ENCODE peak calls at places on chromosomes 4 and X, in five cellular contexts. S, K, I, T and W are unnamed samples.

GRCh38 chrX:150903110-150903508 is 4.6 kb upstream of the CD99L2 start:
- DNase-seq in I (no peak), S (no peak), T (no peak), K (no peak), W (no peak)

GRCh38 chrX:140355922-140356321 is 148.9 kb downstream of the SOX3 start:
- DNase-seq in S (no peak), K (no peak), I (no peak), T (no peak), W (no peak)

GRCh38 chr4:5956285-5957021 is 61.8 kb downstream of the C4orf50 start:
- DNase-seq in T (peak; percentile 99), I (no peak), S (no peak), K (no peak), W (no peak)

GRCh38 chr4:52366625-52367024 is 292.5 kb downstream of the USP46 start:
- DNase-seq in T (no peak), I (no peak), S (no peak), K (no peak), W (no peak)

GRCh38 chrX:123833387-123833786 is 26.5 kb upstream of the XIAP start:
- DNase-seq in I (no peak), K (peak; percentile 75), S (peak; percentile 53), T (peak; percentile 79), W (peak; percentile 28)

GRCh38 chr4:67291639-67292038 is 253.7 kb downstream of the CENPC start:
- DNase-seq in K (no peak), I (no peak), T (no peak), S (no peak), W (no peak)

GRCh38 chr4:133152330-133152791 is 3.3 kb downstream of the PCDH10 start:
- DNase-seq in S (no peak), I (no peak), K (no peak), T (no peak), W (peak; percentile 30)

GRCh38 chr4:7630559-7631287 is 196.0 kb upstream of the PSAPL1 start:
- DNase-seq in K (no peak), S (peak; percentile 93), T (no peak), I (peak; percentile 87), W (peak; percentile 89)

GRCh38 chr4:127632420-127633403 is at the start of gene INTU:
- DNase-seq in K (no peak), S (peak; percentile 95), I (peak; percentile 95), T (peak; percentile 89), W (peak; percentile 99)

GRCh38 chr4:165991325-165992180 is 118.5 kb downstream of the TLL1 start:
- DNase-seq in T (no peak), S (peak; percentile 22), K (no peak), I (no peak), W (peak; percentile 70)